ENCODE peak calls at places on chromosomes 3 and 15, in seven cellular contexts. W is activated CD4-positive, alpha-beta T cell treated with anti-CD3 and anti-CD28 coated beads, Interleukin-2, amount 10 ng/mL, durations not matched to agents 7 days and 5 days; H is RPMI7951; R is stimulated activated CD4-positive, alpha-beta T cell treated with anti-CD3 and anti-CD28 coated beads, Interleukin-2, amount 100 ng/mL, for 48 hours; N is GM18507; K is cardiac muscle cell; Q is NCI-H510A. T is an unnamed sample.

GRCh38 chr15:63879211-63879610 is 45.5 kb upstream of the HERC1 start:
- DNase-seq in W (no peak), H (no peak), R (no peak), N (no peak), K (no peak), Q (no peak), T (no peak)

GRCh38 chr3:194757629-194758028 is 71.9 kb downstream of the FAM43A start:
- DNase-seq in W (no peak), H (no peak), R (no peak), N (no peak), K (no peak), Q (no peak), T (no peak)

GRCh38 chr3:179196098-179196497 is 47.9 kb downstream of the PIK3CA start:
- DNase-seq in W (peak; percentile 61), H (peak; percentile 70), R (no peak), N (peak; percentile 9), K (peak; percentile 60), Q (no peak), T (peak; percentile 24)

GRCh38 chr3:123157598-123158287 is 44.0 kb upstream of the SEC22A start:
- DNase-seq in W (no peak), H (no peak), R (no peak), N (no peak), K (no peak), Q (no peak), T (no peak)

GRCh38 chr15:75043509-75044257 is 20.3 kb downstream of the PPCDC start:
- DNase-seq in W (no peak), H (peak; percentile 100), R (no peak), N (no peak), K (peak; percentile 100), Q (no peak), T (peak; percentile 93)

GRCh38 chr3:61181874-61182273 is 69.4 kb downstream of the FHIT start:
- DNase-seq in W (no peak), H (peak; percentile 95), R (no peak), N (peak; percentile 26), K (peak; percentile 7), Q (peak; percentile 2), T (peak; percentile 64)

GRCh38 chr3:16205156-16205870 is 30.8 kb downstream of the GALNT15 start:
- DNase-seq in W (no peak), H (peak; percentile 75), R (no peak), N (no peak), K (no peak), Q (no peak), T (no peak)

GRCh38 chr15:29792426-29793159 is 29.7 kb downstream of the TJP1 start:
- DNase-seq in W (no peak), H (no peak), R (no peak), N (no peak), K (peak; percentile 14), Q (no peak), T (no peak)

GRCh38 chr3:190444576-190445145 is 5.0 kb downstream of the TMEM207 start:
- DNase-seq in W (no peak), H (peak; percentile 8), R (no peak), N (no peak), K (no peak), Q (no peak), T (no peak)

T was measured in GM12878.